ENCODE peak calls at places on chromosomes 11 and 22, in seven cellular contexts. V, X, F, H, W, T and D are unnamed samples. For H3K36me3 and H3K4me1, the result is how much of the 10 kb centered on the place peaks cover.

GRCh38 chr11:119518746-119519382 is 95.9 kb upstream of the THY1 start:
- DNase-seq in V (no peak), X (no peak), F (no peak), H (peak), W (no peak), T (no peak), D (no peak)

GRCh38 chr11:12719221-12719620 is 45.0 kb downstream of the TEAD1 start:
- DNase-seq in V (no peak), X (no peak), F (no peak), H (peak), W (no peak), T (no peak), D (no peak)

GRCh38 chr11:134474942-134475341 is 62.9 kb upstream of the B3GAT1 start:
- DNase-seq in V (no peak), X (no peak), F (no peak), H (no peak), W (no peak), T (no peak), D (no peak)

GRCh38 chr22:39212721-39213376 is 31.9 kb downstream of the PDGFB start:
- DNase-seq in V (no peak), X (no peak), F (peak), H (peak), W (no peak), T (peak), D (peak)

GRCh38 chr11:44379141-44380008 is 69.4 kb upstream of the ALX4 start:
- DNase-seq in V (no peak), X (no peak), F (no peak), H (no peak), W (no peak), T (peak), D (no peak)

GRCh38 chr11:101061606-101062005 is 68.0 kb downstream of the PGR start:
- DNase-seq in V (no peak), X (no peak), F (no peak), H (no peak), W (no peak), T (no peak), D (no peak)

GRCh38 chr11:8038811-8039529 is 42.0 kb upstream of the TUB start:
- DNase-seq in V (no peak), X (peak), F (no peak), H (no peak), W (no peak), T (peak), D (peak)

GRCh38 chr11:79067355-79067685 is 373.5 kb downstream of the TENM4 start:
- DNase-seq in V (no peak), X (no peak), F (no peak), H (no peak), W (no peak), T (no peak), D (no peak)

GRCh38 chr11:95717314-95717713 is 72.3 kb downstream of the FAM76B start:
- DNase-seq in V (no peak), X (no peak), F (no peak), H (no peak), W (no peak), T (no peak), D (no peak)

GRCh38 chr22:23225724-23226496 is 45.6 kb downstream of the BCR start:
- DNase-seq in V (no peak), X (peak), F (no peak), H (no peak), W (peak), T (no peak), D (peak)

GRCh38 chr11:30128269-30128932 is 102.4 kb upstream of the FSHB start:
- DNase-seq in V (no peak), X (no peak), F (no peak), H (peak), W (no peak), T (no peak), D (no peak)

GRCh38 chr11:877565-877964 is 33.0 kb downstream of the CHID1 start:
- DNase-seq in V (no peak), X (no peak), F (no peak), H (peak), W (no peak), T (no peak), D (no peak)

GRCh38 chr11:819943-820649 is 1.4 kb downstream of the PNPLA2 start:
- DNase-seq in V (no peak), X (peak), F (peak), H (peak), W (peak), T (peak), D (peak)

GRCh38 chr11:62062223-62062861 is 61.5 kb upstream of the INCENP start:
- DNase-seq in V (no peak), X (no peak), F (peak), H (no peak), W (no peak), T (no peak), D (peak)

GRCh38 chr11:67102664-67103063 is 16.4 kb upstream of the KDM2A start:
- DNase-seq in V (no peak), X (no peak), F (no peak), H (no peak), W (no peak), T (no peak), D (no peak)

GRCh38 chr11:27904358-27905055 is 203.4 kb downstream of the KIF18A start:
- DNase-seq in V (no peak), X (no peak), F (no peak), H (no peak), W (no peak), T (no peak), D (no peak)

GRCh38 chr11:34208266-34209135 is 103.1 kb downstream of the NAT10 start:
- DNase-seq in V (no peak), X (no peak), F (no peak), H (no peak), W (no peak), T (no peak), D (no peak)

GRCh38 chr11:74311352-74311926 is at the start of gene P4HA3:
- DNase-seq in V (no peak), X (peak), F (peak), H (peak), W (peak), T (peak), D (peak)

DNA sequence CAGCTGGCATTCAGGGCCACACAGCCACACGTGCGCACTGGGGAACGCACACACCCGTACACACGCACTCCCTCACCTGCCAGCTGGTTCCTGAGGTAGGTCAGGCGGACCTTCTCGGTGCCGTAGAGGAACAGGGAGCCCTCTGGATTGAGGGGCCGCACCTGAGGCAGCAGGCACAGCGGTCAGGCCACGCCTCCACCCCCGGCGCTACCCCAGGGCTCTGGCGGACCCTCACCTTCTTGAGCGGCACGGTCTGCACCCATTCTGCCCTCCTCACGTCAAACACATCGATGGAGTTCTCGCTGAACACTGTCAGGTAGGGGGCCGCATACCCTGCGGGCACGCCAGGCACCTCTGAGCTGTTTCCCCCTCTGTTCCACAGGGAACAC is 17.0 kb downstream of the CDC42BPG start:
- DNase-seq in V (no peak), X (no peak), F (no peak), H (no peak), W (no peak), T (no peak), D (no peak)
- H3K36me3 ChIP-seq in V (under half), X (half or more), F (under half), H (under half), W (under half), T (half or more), D (under half)

GRCh38 chr11:117305145-117305544 is 10.9 kb downstream of the BACE1 start:
- DNase-seq in V (no peak), X (no peak), F (peak), H (no peak), W (no peak), T (no peak), D (no peak)

GRCh38 chr11:117302228-117302627 is 11.1 kb downstream of the BACE1-AS start:
- DNase-seq in V (no peak), X (no peak), F (peak), H (no peak), W (no peak), T (no peak), D (no peak)

GRCh38 chr11:117300773-117301172 is 9.6 kb downstream of the BACE1-AS start:
- DNase-seq in V (no peak), X (no peak), F (no peak), H (no peak), W (no peak), T (no peak), D (no peak)

GRCh38 chr11:117300301-117300700 is 9.2 kb downstream of the BACE1-AS start:
- DNase-seq in V (no peak), X (no peak), F (peak), H (peak), W (peak), T (no peak), D (no peak)

DNA sequence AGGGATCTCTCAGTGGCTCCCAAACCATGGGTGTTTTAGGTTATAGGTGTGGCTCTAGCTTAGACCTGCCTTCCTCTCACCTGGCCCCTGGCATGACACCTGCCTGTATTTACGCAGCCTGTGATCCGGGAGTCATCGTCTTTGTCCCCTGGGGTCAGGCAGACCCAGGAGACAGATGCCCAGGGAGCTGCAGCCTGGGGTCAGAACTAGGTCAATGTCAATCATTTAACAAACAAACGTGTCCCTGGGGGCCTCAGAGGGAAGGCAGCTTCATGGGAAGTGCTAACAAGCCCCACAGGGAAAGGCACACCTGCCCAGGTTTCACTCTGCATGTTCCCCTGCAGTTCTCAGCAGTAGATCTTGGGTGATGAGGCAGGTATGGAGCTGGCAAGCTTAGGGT is 12.0 kb downstream of the BACE1-AS start:
- DNase-seq in V (no peak), X (no peak), F (peak), H (no peak), W (no peak), T (no peak), D (no peak)
- TF ChIP-seq POLR2AphosphoS5 in V (no peak), X (no peak), F (no peak), H (no peak), W (no peak), T (no peak), D (no peak)

GRCh38 chr22:37230673-37231405 is 13.2 kb downstream of the RAC2 start:
- DNase-seq in V (peak), X (no peak), F (no peak), H (no peak), W (peak), T (no peak), D (peak)

GRCh38 chr22:37228106-37229011 is 15.7 kb downstream of the RAC2 start:
- DNase-seq in V (no peak), X (no peak), F (no peak), H (no peak), W (peak), T (no peak), D (peak)

GRCh38 chr22:37231406-37232139 is 12.5 kb downstream of the RAC2 start:
- DNase-seq in V (no peak), X (no peak), F (no peak), H (no peak), W (peak), T (no peak), D (peak)

GRCh38 chr22:37229012-37229804 is 14.9 kb downstream of the RAC2 start:
- DNase-seq in V (no peak), X (no peak), F (no peak), H (no peak), W (no peak), T (no peak), D (peak)

GRCh38 chr22:37229805-37230672 is 14.0 kb downstream of the RAC2 start:
- DNase-seq in V (peak), X (peak), F (no peak), H (no peak), W (peak), T (no peak), D (peak)
- H3K4me1 ChIP-seq in V (half or more), X (under half), F (under half), H (under half), W (under half), T (under half), D (half or more)

GRCh38 chr22:38067028-38067415 is 9.8 kb downstream of the PICK1 start:
- DNase-seq in V (no peak), X (no peak), F (no peak), H (no peak), W (no peak), T (no peak), D (no peak)

GRCh38 chr22:38065539-38065938 is 8.3 kb downstream of the PICK1 start:
- DNase-seq in V (no peak), X (no peak), F (no peak), H (no peak), W (no peak), T (no peak), D (no peak)

GRCh38 chr22:38068641-38069371 is 11.6 kb downstream of the PICK1 start:
- DNase-seq in V (no peak), X (no peak), F (peak), H (no peak), W (no peak), T (peak), D (no peak)

GRCh38 chr22:38067771-38068360 is 10.7 kb downstream of the PICK1 start:
- DNase-seq in V (no peak), X (no peak), F (no peak), H (no peak), W (no peak), T (no peak), D (no peak)

GRCh38 chr22:38066381-38067027 is 9.3 kb downstream of the PICK1 start:
- DNase-seq in V (no peak), X (no peak), F (no peak), H (no peak), W (no peak), T (no peak), D (no peak)
- H3K36me3 ChIP-seq in V (under half), X (half or more), F (under half), H (under half), W (under half), T (half or more), D (half or more)